ENCODE peak calls at places on chromosomes 2 and 18, in four cellular contexts. M is GM12878, I is K562, J is GM23338. X is an unnamed sample.

GRCh38 chr2:144097440-144098225 is 422.3 kb downstream of the ZEB2 start:
- DNase-seq in M (no peak), I (no peak), J (no peak), X (no peak)

GRCh38 chr2:62817995-62818713 is 112.6 kb downstream of the EHBP1 start:
- DNase-seq in M (no peak), I (no peak), J (no peak), X (no peak)

GRCh38 chr2:177165731-177166711 is 46.6 kb upstream of the HNRNPA3 start:
- DNase-seq in M (peak; percentile 81), I (peak; percentile 41), J (no peak), X (no peak)

GRCh38 chr2:119291588-119292167 is 68.0 kb downstream of the STEAP3 start:
- DNase-seq in M (no peak), I (no peak), J (no peak), X (no peak)

GRCh38 chr2:86764661-86765307 is 25.9 kb downstream of the CD8A start:
- DNase-seq in M (no peak), I (peak; percentile 38), J (peak; percentile 75), X (no peak)

GRCh38 chr2:231605607-231606091 is 13.0 kb downstream of the TEX44 start:
- DNase-seq in M (no peak), I (no peak), J (no peak), X (no peak)

GRCh38 chr2:129885735-129886134 is 93.7 kb upstream of the RAB6C start:
- DNase-seq in M (no peak), I (peak; percentile 26), J (peak; percentile 31), X (peak; percentile 27)

GRCh38 chr2:170002096-170002495 is 174.8 kb downstream of the UBR3 start:
- DNase-seq in M (no peak), I (no peak), J (peak; percentile 16), X (no peak)

GRCh38 chr2:195620499-195620898 is 36.5 kb upstream of the SLC39A10 start:
- DNase-seq in M (no peak), I (no peak), J (no peak), X (no peak)

GRCh38 chr18:27843783-27844415 is 333.0 kb downstream of the CDH2 start:
- DNase-seq in M (no peak), I (no peak), J (no peak), X (no peak)

GRCh38 chr18:23137093-23137640 is 1.9 kb downstream of the CABLES1 start:
- DNase-seq in M (no peak), I (no peak), J (peak; percentile 54), X (no peak)

GRCh38 chr18:2917255-2918047 is 70.6 kb downstream of the EMILIN2 start:
- DNase-seq in M (no peak), I (no peak), J (no peak), X (no peak)

GRCh38 chr18:56574827-56575226 is 63.6 kb downstream of the TXNL1 start:
- DNase-seq in M (no peak), I (peak; percentile 16), J (no peak), X (no peak)

GRCh38 chr2:21175895-21176646 is 52.3 kb downstream of the TDRD15 start:
- DNase-seq in M (no peak), I (peak; percentile 33), J (peak; percentile 32), X (no peak)

GRCh38 chr2:220586980-220587549 is 959.6 kb downstream of the SLC4A3 start:
- DNase-seq in M (no peak), I (no peak), J (no peak), X (no peak)

GRCh38 chr2:229780856-229781773 is 66.8 kb upstream of the DNER start:
- DNase-seq in M (no peak), I (peak; percentile 24), J (peak; percentile 72), X (no peak)

DNA sequence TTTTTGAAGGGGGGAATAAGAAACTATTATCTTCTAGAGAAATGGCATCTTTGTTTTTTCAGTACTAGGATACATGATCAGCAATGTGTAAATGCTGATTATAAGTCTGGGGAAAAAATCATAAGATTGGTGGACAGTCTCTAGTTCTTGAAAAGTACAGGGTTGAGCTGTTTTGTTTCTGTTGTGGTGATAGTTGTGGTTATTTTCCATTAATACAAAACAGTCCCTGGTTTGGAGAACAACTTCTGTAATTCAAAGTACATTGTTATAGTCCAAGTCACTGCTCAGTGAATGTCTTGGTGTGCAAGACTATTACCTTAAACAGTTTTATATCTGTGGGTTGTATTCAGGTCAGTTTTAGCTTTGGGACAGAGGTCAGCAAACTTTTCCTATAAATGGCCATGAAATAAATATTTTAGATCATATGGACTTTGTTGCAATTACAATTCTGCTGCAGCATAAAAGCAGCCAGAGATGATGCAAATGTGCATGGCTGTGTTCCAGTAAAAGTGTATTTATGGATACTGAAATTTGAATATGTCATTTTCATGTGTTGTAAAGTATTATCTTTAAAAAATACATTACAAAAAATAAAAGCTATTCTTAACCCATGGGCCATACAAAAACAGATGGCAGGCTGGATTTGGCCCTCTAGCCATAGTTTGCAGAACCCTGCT is 111.0 kb downstream of the CERS6 start:
- DNase-seq in M (no peak), I (no peak), J (no peak), X (no peak)
- TF ChIP-seq CREB1 in M (no peak), I (no peak), J (no peak), X (no peak)

GRCh38 chr2:134333646-134334189 is 79.8 kb downstream of the MGAT5 start:
- DNase-seq in M (no peak), I (no peak), J (no peak), X (no peak)
- TF ChIP-seq CREB1 in M (no peak), I (no peak), J (no peak), X (no peak)

GRCh38 chr2:142937347-142937746 is 59.9 kb downstream of the KYNU start:
- DNase-seq in M (no peak), I (peak; percentile 24), J (no peak), X (no peak)
- TF ChIP-seq CREB1 in M (no peak), I (no peak), J (no peak), X (no peak)

DNA sequence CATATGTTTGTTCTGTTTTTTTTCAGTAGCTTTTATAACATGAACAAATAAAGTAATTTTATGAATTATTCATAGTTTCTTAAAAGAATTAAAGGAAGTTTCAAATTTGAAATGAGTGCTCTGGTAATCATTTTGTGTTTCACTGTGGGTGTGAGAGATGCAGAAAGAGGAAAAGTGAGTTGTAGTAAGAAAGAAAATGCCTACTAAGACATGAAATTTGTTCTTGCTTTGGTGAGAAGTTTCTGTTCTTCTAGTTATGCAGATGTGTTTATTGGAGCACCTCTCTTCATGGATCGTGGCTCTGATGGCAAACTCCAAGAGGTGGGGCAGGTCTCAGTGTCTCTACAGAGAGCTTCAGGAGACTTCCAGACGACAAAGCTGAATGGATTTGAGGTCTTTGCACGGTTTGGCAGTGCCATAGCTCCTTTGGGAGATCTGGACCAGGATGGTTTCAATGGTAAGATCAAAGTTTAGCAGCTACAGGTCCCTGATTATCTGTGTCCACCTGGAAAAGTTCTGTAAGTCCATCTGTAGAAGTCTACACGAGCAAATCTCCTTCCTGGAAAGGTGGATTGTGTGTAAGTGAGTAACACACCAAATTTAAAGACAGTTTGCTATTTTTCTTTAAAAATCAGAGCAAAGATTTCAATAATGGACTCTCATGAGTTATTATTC is 51.4 kb downstream of the ITGAV start:
- DNase-seq in M (peak; percentile 0), I (no peak), J (no peak), X (no peak)
- TF ChIP-seq CREB1 in M (no peak), I (no peak), J (no peak), X (no peak)

X was measured in WTC11.